ENCODE peak calls at places on chromosome 3, in six cellular contexts. F, R, T, I, M and Z are unnamed samples.

GRCh38 chr3:125004196-125004595 is 51.6 kb downstream of the HEG1 start:
- DNase-seq in R (no peak), M (no peak), T (no peak), I (no peak), F (no peak), Z (no peak)

GRCh38 chr3:76222115-76222652 is 436.8 kb upstream of the ZNF717 start:
- DNase-seq in F (no peak), R (no peak), M (no peak), T (no peak), I (no peak), Z (no peak)

GRCh38 chr3:8607285-8608040 is 37.1 kb downstream of the SSUH2 start:
- DNase-seq in I (no peak), F (peak), R (peak), T (peak), M (peak), Z (no peak)

GRCh38 chr3:186653079-186653710 is 12.6 kb upstream of the HRG start:
- DNase-seq in M (no peak), I (no peak), T (no peak), F (no peak), R (no peak), Z (no peak)

GRCh38 chr3:98778383-98778782 is 15.2 kb downstream of the ST3GAL6 start:
- DNase-seq in I (no peak), T (peak), M (no peak), F (no peak), R (no peak), Z (no peak)

GRCh38 chr3:190180268-190180667 is 59.6 kb upstream of the P3H2 start:
- DNase-seq in I (no peak), T (no peak), R (no peak), F (no peak), M (no peak), Z (no peak)

GRCh38 chr3:187150599-187150998 is 11.3 kb upstream of the RPL39L start:
- DNase-seq in F (peak), M (peak), T (peak), I (no peak), R (no peak), Z (no peak)

GRCh38 chr3:195546130-195546560 is 3.0 kb upstream of the PPP1R2 start:
- DNase-seq in I (no peak), R (peak), F (peak), M (no peak), T (peak), Z (no peak)

GRCh38 chr3:58569287-58570001 is 7.7 kb downstream of the FAM107A start:
- DNase-seq in I (no peak), R (no peak), M (no peak), F (no peak), T (no peak), Z (no peak)

GRCh38 chr3:55486857-55487375 is at the start of gene WNT5A:
- DNase-seq in M (no peak), R (no peak), F (no peak), I (no peak), T (peak), Z (no peak)

GRCh38 chr3:72661115-72661457 is 187.2 kb downstream of the SHQ1 start:
- DNase-seq in T (no peak), F (no peak), I (no peak), M (no peak), R (peak), Z (no peak)

GRCh38 chr3:51371943-51372557 is 13.0 kb upstream of the MANF start:
- DNase-seq in R (peak), T (peak), M (peak), F (peak), I (peak), Z (no peak)

GRCh38 chr3:128556949-128557348 is 63.9 kb upstream of the GATA2 start:
- DNase-seq in I (no peak), R (no peak), M (no peak), F (no peak), T (peak), Z (no peak)

GRCh38 chr3:110813541-110813940 is 258.1 kb upstream of the NECTIN3 start:
- DNase-seq in R (peak), I (no peak), T (no peak), M (no peak), F (no peak), Z (no peak)

GRCh38 chr3:15206662-15207576 is 873 bp downstream of the CAPN7 start:
- DNase-seq in T (peak), M (no peak), R (no peak), I (peak), F (peak), Z (no peak)

GRCh38 chr3:143851331-143852017 is 3.2 kb upstream of the SLC9A9 start:
- DNase-seq in R (no peak), M (no peak), T (no peak), I (no peak), F (no peak), Z (no peak)

GRCh38 chr3:169323580-169324453 is 339.7 kb downstream of the MECOM start:
- DNase-seq in F (no peak), M (no peak), I (no peak), T (peak), R (no peak), Z (no peak)

GRCh38 chr3:120682095-120682681 is at the start of gene HGD:
- DNase-seq in M (no peak), R (no peak), F (peak), I (no peak), T (no peak), Z (no peak)

GRCh38 chr3:89360155-89360554 is 252.7 kb downstream of the EPHA3 start:
- DNase-seq in M (no peak), T (no peak), F (no peak), R (no peak), I (no peak), Z (no peak)

GRCh38 chr3:128174645-128175590 is 21.6 kb downstream of the EEFSEC start:
- DNase-seq in T (no peak), M (no peak), F (no peak), R (no peak), I (no peak), Z (no peak)

GRCh38 chr3:133859381-133860245 is 36.1 kb downstream of the RAB6B start:
- DNase-seq in I (no peak), M (no peak), T (no peak), F (no peak), R (no peak), Z (no peak)

GRCh38 chr3:124810970-124811369 is 76.2 kb downstream of the ITGB5 start:
- DNase-seq in I (no peak), M (no peak), T (no peak), R (no peak), F (no peak), Z (no peak)

GRCh38 chr3:150075417-150075865 is 104.7 kb upstream of the PFN2 start:
- DNase-seq in F (no peak), M (no peak), R (no peak), T (no peak), I (no peak), Z (no peak)

GRCh38 chr3:150074697-150075416 is 104.2 kb upstream of the PFN2 start:
- DNase-seq in F (no peak), I (no peak), T (no peak), M (no peak), R (no peak), Z (no peak)

GRCh38 chr3:150073031-150073430 is 102.3 kb upstream of the PFN2 start:
- DNase-seq in T (no peak), I (no peak), F (no peak), R (no peak), M (no peak), Z (no peak)

GRCh38 chr3:150073513-150073912 is 102.8 kb upstream of the PFN2 start:
- DNase-seq in F (no peak), M (no peak), R (no peak), I (no peak), T (no peak), Z (no peak)

DNA sequence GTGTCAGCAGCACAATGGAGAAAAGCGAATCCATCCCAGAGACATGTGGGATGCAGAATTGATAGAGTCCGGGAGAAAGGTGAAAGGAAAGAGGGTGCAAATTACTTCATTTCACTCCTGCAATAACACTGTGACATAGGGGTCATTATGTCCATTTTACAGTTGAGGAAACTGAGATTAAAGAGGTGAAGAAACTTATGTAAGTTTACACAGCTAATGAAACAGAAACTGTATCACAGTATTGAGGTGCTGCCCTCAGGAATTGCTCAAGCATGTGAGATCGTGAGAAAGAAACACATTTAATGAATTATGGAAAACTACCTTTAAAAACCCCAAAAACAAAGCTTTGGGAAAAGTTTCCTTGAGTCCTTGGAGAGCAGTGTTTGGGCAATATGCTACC is 103.6 kb upstream of the PFN2 start:
- DNase-seq in T (no peak), R (no peak), M (no peak), I (no peak), F (no peak), Z (no peak)
- H3K9ac ChIP-seq in T (no peak), R (no peak), M (no peak), I (no peak), F (no peak), Z (no peak)

DNA sequence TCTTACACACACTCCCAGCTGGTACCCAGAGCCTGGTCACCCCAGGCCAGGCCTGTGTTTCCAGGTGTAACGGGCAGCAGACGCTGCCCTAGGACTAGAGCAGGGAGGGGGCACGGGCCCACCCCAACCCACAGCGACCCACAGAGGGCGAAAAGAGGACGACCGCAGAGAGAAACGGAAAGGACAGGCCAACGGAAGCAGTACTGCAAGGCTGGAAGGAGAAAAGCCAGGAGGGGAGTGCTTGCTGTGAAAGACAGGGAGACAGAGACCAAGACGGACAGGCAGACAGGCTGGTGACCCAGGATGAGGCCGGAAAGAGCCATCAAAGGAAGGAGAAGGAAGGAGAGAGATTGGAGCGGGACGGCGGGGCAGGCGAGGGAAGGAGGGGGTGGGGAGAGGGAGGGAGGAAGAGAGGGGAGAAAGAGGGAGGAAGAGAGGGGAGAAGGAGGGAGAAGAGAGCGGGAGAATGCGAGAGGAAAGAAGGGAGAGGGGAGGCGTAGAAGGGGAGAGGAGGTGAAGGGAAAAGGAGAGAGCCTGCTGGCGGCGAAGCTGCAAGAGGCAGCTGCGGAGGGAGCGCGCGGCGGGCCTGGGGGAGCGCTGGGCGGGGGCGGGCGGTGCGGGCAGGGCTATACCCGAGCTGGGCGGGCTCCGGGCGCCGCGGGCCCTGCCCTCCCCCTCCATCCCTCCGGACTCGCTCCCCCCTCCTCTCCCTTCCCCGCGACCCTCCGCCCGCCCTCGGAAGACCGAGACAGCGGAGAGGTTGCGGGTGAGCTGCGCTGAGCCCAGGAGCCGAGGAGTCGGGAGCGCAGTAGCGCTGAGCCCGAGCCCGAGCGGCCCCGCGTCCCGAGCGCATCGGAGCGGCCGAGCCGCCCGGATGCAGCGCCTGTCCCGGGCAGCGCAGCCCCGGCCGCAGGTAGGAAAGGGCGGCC is at the start of gene SLC6A1:
- DNase-seq in R (no peak), F (no peak), T (no peak), I (no peak), M (peak), Z (no peak)
- TF ChIP-seq EZH2 in R (no peak), F (no peak), T (no peak), I (no peak), M (no peak), Z (no peak)

GRCh38 chr3:16897254-16897926 is 12.6 kb downstream of the PLCL2 start:
- DNase-seq in M (no peak), R (no peak), T (no peak), F (no peak), I (no peak), Z (no peak)
- TF ChIP-seq POLR2AphosphoS5 in M (no peak), R (no peak), T (no peak), F (no peak), I (no peak), Z (no peak)

GRCh38 chr3:30308131-30308530 is 298.3 kb upstream of the TGFBR2 start:
- DNase-seq in M (no peak), T (no peak), R (no peak), I (no peak), F (no peak), Z (no peak)
- H3K9ac ChIP-seq in M (no peak), T (no peak), R (no peak), I (no peak), F (no peak), Z (no peak)

DNA sequence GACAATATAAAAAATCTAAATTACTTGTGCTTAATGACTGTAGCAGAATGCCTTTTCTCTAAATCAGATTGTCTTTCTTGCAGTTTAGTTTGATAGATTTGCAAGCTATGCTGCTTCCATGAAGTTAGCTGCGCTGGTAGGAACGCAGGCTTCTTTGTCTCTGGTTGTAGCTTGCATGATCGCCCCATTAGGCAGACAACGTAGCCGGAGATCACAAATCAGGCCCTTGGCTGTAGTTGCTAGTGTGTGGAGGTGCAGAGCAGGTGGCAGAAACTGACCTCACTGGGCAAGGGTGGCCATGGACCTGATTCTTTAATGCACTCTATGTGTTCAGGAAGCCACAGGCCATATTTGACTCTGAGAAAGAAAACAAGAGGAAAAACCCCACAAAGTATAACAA is 6.2 kb downstream of the ZIC1 start:
- DNase-seq in R (no peak), I (peak), M (peak), T (no peak), F (no peak), Z (no peak)
- TF ChIP-seq EZH2 in R (no peak), I (no peak), M (no peak), T (no peak), F (no peak), Z (no peak)

DNA sequence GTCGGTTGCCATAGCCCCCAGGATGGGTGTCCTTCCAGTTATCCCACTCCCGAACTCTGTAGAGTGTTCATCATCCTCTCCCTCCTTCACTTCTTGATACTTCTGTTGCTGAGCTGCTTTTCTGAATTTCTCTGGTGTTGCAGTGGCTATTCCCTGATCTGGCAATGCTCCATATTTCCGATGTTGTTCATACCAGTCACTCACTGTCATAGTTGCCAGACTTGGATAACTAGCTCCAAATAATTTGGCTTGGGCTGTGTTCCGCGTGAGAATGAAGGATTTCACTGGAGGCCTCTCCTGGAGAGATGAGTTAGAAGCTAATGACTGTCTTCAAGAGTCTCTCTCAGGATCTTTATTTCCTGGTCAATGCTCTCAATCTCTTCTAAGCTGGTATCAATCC is 50.3 kb upstream of the DYNC1LI1 start:
- DNase-seq in M (no peak), I (no peak), F (no peak), T (no peak), R (no peak), Z (no peak)
- TF ChIP-seq POLR2AphosphoS5 in M (no peak), I (no peak), F (no peak), T (no peak), R (no peak), Z (no peak)

GRCh38 chr3:156675744-156676466 is 1.5 kb downstream of the TIPARP start:
- DNase-seq in F (peak), R (peak), T (peak), M (no peak), I (peak), Z (peak)

GRCh38 chr3:156676467-156677119 is 2.2 kb downstream of the TIPARP start:
- DNase-seq in T (no peak), R (no peak), F (no peak), I (no peak), M (no peak), Z (no peak)

GRCh38 chr3:156678216-156678615 is 3.8 kb downstream of the TIPARP start:
- DNase-seq in I (no peak), F (no peak), M (no peak), T (no peak), R (no peak), Z (no peak)

GRCh38 chr3:156677120-156677479 is 2.7 kb downstream of the TIPARP start:
- DNase-seq in I (no peak), M (no peak), R (no peak), F (no peak), T (no peak), Z (no peak)

GRCh38 chr3:156677536-156677935 is 3.1 kb downstream of the TIPARP start:
- DNase-seq in T (no peak), R (no peak), M (no peak), F (no peak), I (no peak), Z (no peak)
- H3K9ac ChIP-seq in T (no peak), R (no peak), M (no peak), F (no peak), I (no peak), Z (no peak)

GRCh38 chr3:97864-98263 is 98.7 kb upstream of the CHL1 start:
- DNase-seq in I (no peak), R (no peak), F (no peak), T (no peak), M (no peak), Z (no peak)
- TF ChIP-seq EZH2 in I (no peak), R (no peak), F (no peak), T (no peak), M (no peak), Z (no peak)